ENCODE peak calls at places on chromosome 9, in four cellular contexts. N is GM12878, A is HCT116, Y is HepG2. K is an unnamed sample.

GRCh38 chr9:108053555-108054061 is 564.0 kb upstream of the KLF4 start:
- ATAC-seq in N (no peak), A (no peak), Y (no peak), K (peak)

GRCh38 chr9:114156311-114156657 is 947 bp downstream of the COL27A1 start:
- ATAC-seq in N (no peak), A (no peak), Y (no peak), K (peak)

GRCh38 chr9:83006378-83006777 is 56.6 kb downstream of the RASEF start:
- ATAC-seq in N (peak), A (no peak), Y (no peak), K (no peak)

GRCh38 chr9:114719290-114719689 is 37.3 kb upstream of the TEX48 start:
- ATAC-seq in N (no peak), A (peak), Y (no peak), K (no peak)

GRCh38 chr9:134236935-134237629 is 72.7 kb upstream of the RNU6ATAC start:
- ATAC-seq in N (no peak), A (no peak), Y (no peak), K (no peak)

GRCh38 chr9:98968596-98969337 is 25.1 kb downstream of the COL15A1 start:
- ATAC-seq in N (no peak), A (no peak), Y (no peak), K (no peak)

GRCh38 chr9:105146677-105147076 is 97.8 kb upstream of the SLC44A1 start:
- ATAC-seq in N (no peak), A (no peak), Y (no peak), K (no peak)

GRCh38 chr9:124054671-124055212 is 43.2 kb downstream of the LHX2 start:
- ATAC-seq in N (peak), A (peak), Y (peak), K (no peak)

GRCh38 chr9:134656334-134657034 is 14.9 kb downstream of the COL5A1 start:
- ATAC-seq in N (no peak), A (peak), Y (no peak), K (no peak)

GRCh38 chr9:105737205-105737604 is 42.9 kb downstream of the TMEM38B start:
- ATAC-seq in N (no peak), A (no peak), Y (peak), K (no peak)

DNA sequence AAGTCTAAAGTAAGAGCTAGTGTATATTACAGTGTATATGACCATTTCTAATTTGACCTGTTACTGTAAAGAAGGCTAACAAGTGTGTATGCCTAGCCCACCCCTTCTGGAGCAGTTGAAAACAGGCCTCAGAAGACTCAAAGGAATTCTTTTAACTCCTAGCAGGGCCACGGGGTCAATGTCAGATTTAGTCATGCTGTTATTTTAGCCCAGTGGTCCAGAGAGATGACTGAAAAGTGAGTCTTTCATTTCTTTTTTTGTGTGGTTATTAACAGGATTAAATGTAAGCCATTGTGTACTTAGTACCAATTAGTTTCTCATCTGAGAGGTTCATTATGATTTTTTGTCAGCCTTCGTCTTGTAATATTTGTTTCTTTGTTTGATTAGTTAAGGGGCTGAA is 24.4 kb downstream of the ZCCHC7 start:
- ATAC-seq in N (peak), A (peak), Y (no peak), K (no peak)
- TF ChIP-seq POLR2A in N (no peak), A (no peak), Y (no peak), K (no peak)

GRCh38 chr9:111944467-111944866 is 47.9 kb downstream of the UGCG start:
- ATAC-seq in N (peak), A (no peak), Y (peak), K (no peak)

GRCh38 chr9:111943746-111944145 is 47.1 kb downstream of the UGCG start:
- ATAC-seq in N (no peak), A (no peak), Y (peak), K (no peak)

GRCh38 chr9:111948958-111949357 is 52.3 kb downstream of the UGCG start:
- ATAC-seq in N (no peak), A (no peak), Y (no peak), K (no peak)

GRCh38 chr9:111943200-111943599 is 46.6 kb downstream of the UGCG start:
- ATAC-seq in N (no peak), A (no peak), Y (no peak), K (no peak)

DNA sequence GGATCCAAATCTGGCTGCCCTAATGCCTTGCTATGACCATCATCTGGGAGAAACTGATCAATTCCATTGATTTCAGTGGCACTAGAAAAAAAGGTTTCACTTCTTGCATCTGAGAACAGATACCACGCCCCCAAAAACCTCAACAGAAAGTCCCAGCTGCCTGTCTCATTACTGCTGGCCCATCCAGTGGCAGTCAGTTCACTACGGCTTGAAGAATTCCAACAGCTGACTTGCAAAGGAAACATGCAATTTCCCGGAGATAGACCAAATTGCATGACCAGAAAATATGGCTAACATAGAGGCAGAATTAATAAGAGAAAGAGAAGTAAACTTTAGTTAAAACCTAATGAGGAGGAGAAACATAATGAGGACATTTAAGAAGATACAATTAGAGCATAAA is 48.6 kb downstream of the UGCG start:
- ATAC-seq in N (peak), A (no peak), Y (no peak), K (no peak)
- TF ChIP-seq CTCF in N (no peak), A (no peak), Y (no peak), K (no peak)

DNA sequence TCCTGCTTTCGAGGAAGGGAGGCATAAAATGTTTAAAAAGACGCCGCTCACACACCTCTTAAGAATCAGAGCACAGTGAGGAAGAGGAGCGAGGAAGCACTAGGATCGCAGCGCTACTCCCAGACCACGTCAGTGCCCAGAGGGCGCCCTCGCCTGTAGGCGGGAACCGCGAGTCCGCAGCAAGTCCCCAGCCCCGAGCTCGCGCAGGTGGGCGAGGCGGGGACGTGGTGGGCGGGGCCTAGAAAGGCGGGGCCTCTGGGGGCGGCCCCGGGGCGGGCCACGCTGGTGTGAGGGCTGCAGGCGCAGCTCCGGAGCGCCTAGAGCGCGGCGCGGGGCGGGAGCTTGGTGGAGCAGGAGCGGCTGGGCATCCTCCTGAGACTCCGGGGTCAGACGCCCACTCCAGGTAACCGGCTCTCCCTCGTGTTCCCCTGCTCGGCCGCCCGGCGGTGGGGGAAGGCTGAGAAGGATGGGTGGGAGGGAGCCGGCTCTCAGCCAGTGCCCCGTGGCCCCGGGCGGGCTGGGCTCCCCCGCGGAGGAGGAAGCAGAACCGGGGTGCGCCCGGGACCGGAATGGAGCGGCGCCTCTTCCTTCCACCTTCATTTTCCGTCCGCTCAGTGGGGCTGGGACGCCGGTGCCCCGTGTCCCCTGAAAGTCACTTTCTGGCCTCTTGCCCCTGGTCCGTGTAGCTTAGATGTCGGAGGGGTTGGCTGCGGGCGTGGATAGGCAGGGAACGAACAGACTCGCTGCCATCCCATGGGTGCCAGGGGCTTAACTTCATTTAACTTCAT is at the start of gene GCNT1:
- ATAC-seq in N (peak), A (peak), Y (peak), K (peak)
- TF ChIP-seq POLR2A in N (peak), A (no peak), Y (peak), K (peak)

GRCh38 chr9:84397822-84398221 is 57.3 kb upstream of the SLC28A3 start:
- ATAC-seq in N (peak), A (no peak), Y (no peak), K (peak)

GRCh38 chr9:84394036-84394435 is 53.5 kb upstream of the SLC28A3 start:
- ATAC-seq in N (no peak), A (no peak), Y (no peak), K (no peak)

GRCh38 chr9:84397151-84397728 is 56.7 kb upstream of the SLC28A3 start:
- ATAC-seq in N (peak), A (peak), Y (peak), K (peak)

GRCh38 chr9:84387821-84388220 is 47.3 kb upstream of the SLC28A3 start:
- ATAC-seq in N (no peak), A (no peak), Y (no peak), K (no peak)

DNA sequence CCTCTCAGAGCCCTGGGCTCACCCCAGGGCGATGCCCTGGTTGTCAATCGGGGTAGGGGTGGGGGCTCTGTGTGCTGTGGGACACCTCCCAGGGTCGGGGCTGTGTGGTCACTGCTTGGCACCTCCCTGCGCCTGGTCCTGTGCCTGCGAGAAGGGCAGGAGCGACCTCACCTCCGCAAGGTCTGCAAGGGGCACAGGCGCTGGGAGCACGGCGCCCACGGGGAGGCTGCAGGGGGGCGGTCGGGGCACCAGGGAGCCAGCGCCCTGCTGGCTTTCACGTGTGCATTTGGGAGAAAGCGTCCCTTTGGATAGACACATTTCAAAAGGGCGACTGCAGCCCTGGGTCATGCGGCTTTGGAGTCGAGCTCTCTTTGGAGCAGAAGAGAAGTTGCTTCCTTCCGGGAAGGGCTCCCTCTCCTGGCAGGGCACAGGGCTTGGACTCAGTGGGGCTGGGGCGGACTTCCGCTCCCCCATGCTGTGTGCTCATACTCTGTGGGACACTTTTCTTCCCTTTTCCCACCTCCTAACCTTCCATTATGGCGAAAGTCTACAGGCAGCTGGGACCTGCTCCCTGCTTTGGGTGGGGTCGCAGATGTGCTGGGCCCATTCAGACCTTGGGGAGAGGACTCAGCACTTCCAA is 52.8 kb upstream of the SLC28A3 start:
- ATAC-seq in N (no peak), A (peak), Y (no peak), K (no peak)
- TF ChIP-seq CTCF in N (no peak), A (peak), Y (peak), K (no peak)

K was measured in gastroesophageal sphincter.